ENCODE peak calls at places on chromosome 18, in seven cellular contexts. N, B, V, P, G, X and T are unnamed samples. For H3K4me1, the result is how much of the 10 kb centered on the place peaks cover.

GRCh38 chr18:75208055-75208835 is 694 bp downstream of the PTGR3 start:
- DNase-seq in N (peak), B (peak), V (peak), P (peak), G (peak), X (peak), T (no peak)

GRCh38 chr18:27996792-27997191 is 180.1 kb downstream of the CDH2 start:
- DNase-seq in N (no peak), B (no peak), V (no peak), P (no peak), G (no peak), X (no peak), T (no peak)

GRCh38 chr18:28114472-28114871 is 62.5 kb downstream of the CDH2 start:
- DNase-seq in N (no peak), B (no peak), V (no peak), P (no peak), G (no peak), X (no peak), T (no peak)

GRCh38 chr18:37435150-37435872 is 130.3 kb downstream of the CELF4 start:
- DNase-seq in N (no peak), B (no peak), V (no peak), P (no peak), G (no peak), X (no peak), T (no peak)

GRCh38 chr18:48851563-48851962 is 99.2 kb downstream of the SMAD7 start:
- DNase-seq in N (no peak), B (peak), V (no peak), P (peak), G (no peak), X (peak), T (no peak)

GRCh38 chr18:3455938-3456685 is 6.1 kb downstream of the TGIF1 start:
- DNase-seq in N (no peak), B (no peak), V (no peak), P (no peak), G (no peak), X (no peak), T (no peak)

GRCh38 chr18:45250479-45250878 is 364.8 kb upstream of the SLC14A2 start:
- DNase-seq in N (no peak), B (no peak), V (no peak), P (no peak), G (no peak), X (no peak), T (no peak)

GRCh38 chr18:36374262-36374661 is 76.7 kb downstream of the FHOD3 start:
- DNase-seq in N (no peak), B (no peak), V (no peak), P (no peak), G (no peak), X (no peak), T (no peak)

GRCh38 chr18:31701752-31702151 is 17.4 kb upstream of the B4GALT6 start:
- DNase-seq in N (no peak), B (no peak), V (no peak), P (no peak), G (no peak), X (no peak), T (no peak)

GRCh38 chr18:24497052-24497754 is 36.8 kb downstream of the HRH4 start:
- DNase-seq in N (no peak), B (no peak), V (no peak), P (no peak), G (no peak), X (no peak), T (no peak)

GRCh38 chr18:29892960-29893558 is 1149.5 kb downstream of the DSC3 start:
- DNase-seq in N (no peak), B (no peak), V (no peak), P (no peak), G (peak), X (no peak), T (no peak)

GRCh38 chr18:74616494-74616893 is 18.8 kb downstream of the ZNF407 start:
- DNase-seq in N (no peak), B (no peak), V (no peak), P (no peak), G (no peak), X (no peak), T (no peak)

GRCh38 chr18:49846263-49846662 is 32.9 kb upstream of the ACAA2 start:
- DNase-seq in N (no peak), B (no peak), V (no peak), P (no peak), G (no peak), X (no peak), T (no peak)

GRCh38 chr18:72634500-72634899 is 90.4 kb upstream of the CBLN2 start:
- DNase-seq in N (no peak), B (no peak), V (no peak), P (no peak), G (no peak), X (no peak), T (no peak)

GRCh38 chr18:62838475-62839098 is 123.2 kb downstream of the PHLPP1 start:
- DNase-seq in N (no peak), B (no peak), V (no peak), P (no peak), G (no peak), X (no peak), T (no peak)

GRCh38 chr18:9796933-9797549 is 88.7 kb upstream of the TXNDC2 start:
- DNase-seq in N (no peak), B (no peak), V (no peak), P (no peak), G (no peak), X (no peak), T (no peak)

GRCh38 chr18:77700051-77700450 is 450.4 kb downstream of the GALR1 start:
- DNase-seq in N (no peak), B (no peak), V (no peak), P (no peak), G (no peak), X (no peak), T (no peak)

GRCh38 chr18:23422751-23423418 is 30.2 kb upstream of the RIOK3 start:
- DNase-seq in N (no peak), B (peak), V (no peak), P (no peak), G (no peak), X (peak), T (peak)

GRCh38 chr18:4450065-4450676 is 4.9 kb downstream of the DLGAP1 start:
- DNase-seq in N (no peak), B (no peak), V (no peak), P (no peak), G (no peak), X (no peak), T (no peak)

GRCh38 chr18:9787126-9787525 is 79.0 kb downstream of the RAB31 start:
- DNase-seq in N (no peak), B (no peak), V (no peak), P (no peak), G (no peak), X (no peak), T (no peak)

GRCh38 chr18:77000527-77000926 is 132.1 kb downstream of the MBP start:
- DNase-seq in N (no peak), B (no peak), V (peak), P (peak), G (peak), X (peak), T (no peak)

GRCh38 chr18:27750014-27750413 is 426.9 kb downstream of the CDH2 start:
- DNase-seq in N (no peak), B (no peak), V (no peak), P (peak), G (peak), X (no peak), T (no peak)

GRCh38 chr18:61732854-61733253 is 160.0 kb downstream of the RNF152 start:
- DNase-seq in N (no peak), B (no peak), V (no peak), P (no peak), G (no peak), X (no peak), T (no peak)

GRCh38 chr18:77068890-77069312 is 63.7 kb downstream of the MBP start:
- DNase-seq in N (no peak), B (no peak), V (no peak), P (no peak), G (no peak), X (no peak), T (no peak)

GRCh38 chr18:70249118-70249517 is 39.7 kb upstream of the SOCS6 start:
- DNase-seq in N (no peak), B (no peak), V (no peak), P (no peak), G (no peak), X (no peak), T (no peak)

GRCh38 chr18:36088256-36088655 is 20.9 kb upstream of the RPRD1A start:
- DNase-seq in N (no peak), B (no peak), V (no peak), P (no peak), G (no peak), X (no peak), T (no peak)

GRCh38 chr18:38450876-38451275 is 885.3 kb upstream of the CELF4 start:
- DNase-seq in N (no peak), B (no peak), V (no peak), P (no peak), G (no peak), X (no peak), T (no peak)

GRCh38 chr18:35605686-35606417 is 24.3 kb downstream of the GALNT1 start:
- DNase-seq in N (no peak), B (no peak), V (no peak), P (no peak), G (no peak), X (no peak), T (no peak)

GRCh38 chr18:53947092-53947640 is 277.3 kb downstream of the MBD2 start:
- DNase-seq in N (no peak), B (no peak), V (no peak), P (no peak), G (no peak), X (no peak), T (no peak)

GRCh38 chr18:43160509-43160908 is 45.0 kb upstream of the RIT2 start:
- DNase-seq in N (no peak), B (no peak), V (no peak), P (no peak), G (no peak), X (no peak), T (no peak)

GRCh38 chr18:48186084-48186798 is 222.9 kb downstream of the ZBTB7C start:
- DNase-seq in N (no peak), B (no peak), V (no peak), P (no peak), G (peak), X (no peak), T (no peak)

GRCh38 chr18:28013064-28013463 is 163.9 kb downstream of the CDH2 start:
- DNase-seq in N (no peak), B (no peak), V (no peak), P (no peak), G (no peak), X (no peak), T (no peak)

GRCh38 chr18:79616651-79617518 is 62.7 kb upstream of the CTDP1 start:
- DNase-seq in N (peak), B (peak), V (no peak), P (no peak), G (no peak), X (no peak), T (no peak)

DNA sequence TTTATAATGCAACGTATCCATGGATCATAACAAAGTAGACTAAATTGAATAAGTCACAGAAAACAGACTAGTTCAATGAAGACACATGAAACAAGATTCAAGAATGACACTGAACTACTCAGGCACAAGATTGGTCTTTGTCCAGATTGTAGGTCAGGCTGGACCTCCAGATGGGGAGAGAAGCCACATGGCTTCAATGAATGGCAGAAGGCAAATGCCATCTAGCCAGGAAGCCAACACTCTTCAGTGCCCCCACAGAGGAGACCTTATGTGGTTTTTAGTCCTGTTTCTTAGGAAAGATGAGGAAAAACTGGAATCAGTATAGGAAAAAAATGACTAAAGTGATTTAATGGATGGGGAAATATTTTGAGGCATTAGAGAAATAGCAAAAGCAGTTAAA is 43.1 kb downstream of the BOD1L2 start:
- DNase-seq in N (no peak), B (no peak), V (no peak), P (no peak), G (no peak), X (no peak), T (no peak)
- TF ChIP-seq CTCF in N (no peak), B (no peak), V (no peak), P (no peak), G (no peak), X (no peak), T (no peak)

GRCh38 chr18:470661-471501 is 29.6 kb downstream of the COLEC12 start:
- DNase-seq in N (no peak), B (no peak), V (no peak), P (no peak), G (no peak), X (no peak), T (no peak)
- H3K4me1 ChIP-seq in N (under half), B (under half), V (under half), P (under half), G (under half), X (under half), T (under half)

DNA sequence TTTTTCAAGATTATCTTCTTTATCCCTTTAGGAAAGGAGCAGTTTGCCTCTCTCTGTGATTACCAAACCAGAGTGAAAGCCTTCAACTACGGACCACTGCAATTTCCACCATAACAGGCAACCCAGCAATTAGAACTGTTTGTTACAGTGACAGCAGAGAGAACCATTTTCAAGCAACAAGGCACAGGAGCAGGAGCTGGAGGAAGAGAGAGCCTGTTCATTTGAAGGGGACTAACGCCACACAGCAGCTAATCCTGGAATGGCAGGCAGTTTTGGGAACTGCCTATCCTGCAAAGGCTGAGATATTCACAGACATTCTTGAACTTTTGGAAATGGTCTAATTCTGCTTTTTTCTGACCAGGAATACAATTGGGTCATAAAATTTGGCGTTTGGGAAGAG is 1541.9 kb upstream of the PIK3C3 start:
- DNase-seq in N (no peak), B (no peak), V (no peak), P (no peak), G (peak), X (no peak), T (no peak)
- TF ChIP-seq CTCF in N (no peak), B (peak), V (no peak), P (peak), G (peak), X (no peak), T (no peak)

DNA sequence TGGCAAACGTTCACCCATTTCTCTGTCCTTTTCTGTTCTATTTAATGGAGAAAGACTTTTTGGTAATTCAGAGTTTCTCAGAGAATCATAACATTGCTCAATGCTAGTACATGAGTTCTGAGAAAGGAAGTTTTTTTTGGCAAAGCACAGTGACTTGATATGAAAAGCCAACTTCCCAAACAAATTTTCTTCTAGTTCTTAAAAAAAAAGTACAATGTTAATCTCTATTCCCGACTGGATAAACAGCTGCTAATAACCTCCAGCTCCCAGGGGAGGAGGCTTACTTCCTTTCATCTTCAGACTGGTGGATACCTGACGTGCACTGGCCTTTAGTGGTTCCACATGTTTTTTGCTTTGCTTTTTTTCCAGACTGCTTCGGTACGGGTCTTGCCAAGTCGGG is 284.6 kb upstream of the CCDC68 start:
- DNase-seq in N (no peak), B (no peak), V (no peak), P (peak), G (no peak), X (no peak), T (no peak)
- H3K4me1 ChIP-seq in N (under half), B (under half), V (under half), P (half or more), G (under half), X (under half), T (under half)

GRCh38 chr18:7626922-7627440 is 59.9 kb downstream of the PTPRM start:
- DNase-seq in N (no peak), B (no peak), V (no peak), P (no peak), G (no peak), X (no peak), T (no peak)
- TF ChIP-seq CTCF in N (no peak), B (no peak), V (no peak), P (no peak), G (peak), X (no peak), T (no peak)

DNA sequence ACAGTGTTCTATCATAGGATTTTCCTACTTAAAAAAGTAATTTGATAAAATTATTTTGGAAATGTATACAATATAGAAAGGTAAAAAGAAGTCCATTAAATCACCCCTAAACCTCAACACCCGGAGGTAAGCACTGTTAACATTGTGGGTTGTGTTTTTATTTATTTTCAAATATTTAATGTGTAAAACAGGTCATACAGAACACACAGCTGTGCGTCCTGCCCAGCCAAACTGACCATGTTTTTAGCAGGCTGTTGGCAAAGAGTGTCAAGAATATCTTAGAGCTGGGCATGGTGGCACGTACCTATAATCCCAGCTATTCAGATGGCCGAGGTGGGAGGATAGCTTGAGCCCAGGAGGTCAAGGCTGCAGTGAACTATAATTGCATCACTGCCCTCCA is 78.8 kb upstream of the ZNF532 start:
- DNase-seq in N (no peak), B (no peak), V (peak), P (no peak), G (no peak), X (no peak), T (no peak)
- H3K4me1 ChIP-seq in N (under half), B (under half), V (under half), P (under half), G (under half), X (under half), T (half or more)